ENCODE peak calls at places on chromosome 22, in ten cellular contexts. L is fibroblast of lung, D is tibial nerve, C is A549, Y is RWPE2, M is IMR-90, V is cardiac muscle cell, I is neuronal stem cell, X is left lung, B is GM23338. U is an unnamed sample.

GRCh38 chr22:20741634-20742581 is 32.0 kb upstream of the SERPIND1 start:
- DNase-seq in L (peak; percentile 15), D (no peak), C (peak; percentile 18), Y (no peak), M (peak; percentile 13), V (peak; percentile 31), I (peak; percentile 27), X (peak; percentile 45), B (peak; percentile 77), U (peak; percentile 36)

GRCh38 chr22:50733521-50734342 is 4.3 kb upstream of the ACR start:
- DNase-seq in L (peak; percentile 23), D (peak; percentile 10), C (no peak), Y (peak; percentile 28), M (peak; percentile 59), V (peak; percentile 15), I (no peak), X (peak; percentile 65), B (no peak), U (no peak)

GRCh38 chr22:42268852-42269406 is 1.5 kb downstream of the TCF20 start:
- DNase-seq in L (no peak), D (no peak), C (no peak), Y (no peak), M (no peak), V (no peak), I (no peak), X (no peak), B (no peak), U (no peak)

GRCh38 chr22:35470903-35471321 is 69.7 kb upstream of the RASD2 start:
- DNase-seq in L (peak; percentile 52), D (no peak), C (peak; percentile 52), Y (no peak), M (peak; percentile 33), V (no peak), I (no peak), X (peak; percentile 10), B (peak; percentile 36), U (no peak)

GRCh38 chr22:17629646-17630045 is 1.1 kb upstream of the ATP6V1E1 start:
- DNase-seq in L (no peak), D (no peak), C (no peak), Y (no peak), M (no peak), V (no peak), I (no peak), X (no peak), B (no peak), U (no peak)

GRCh38 chr22:40951795-40952602 is 821 bp downstream of the RBX1 start:
- DNase-seq in L (no peak), D (no peak), C (no peak), Y (no peak), M (peak; percentile 15), V (no peak), I (no peak), X (no peak), B (peak; percentile 23), U (no peak)

GRCh38 chr22:31122532-31123291 is at the start of gene INPP5J:
- DNase-seq in L (peak; percentile 57), D (no peak), C (peak; percentile 24), Y (no peak), M (peak; percentile 50), V (peak; percentile 60), I (no peak), X (peak; percentile 75), B (peak; percentile 80), U (no peak)

GRCh38 chr22:20354238-20354975 is 34.5 kb upstream of the DGCR6L start:
- DNase-seq in L (no peak), D (no peak), C (no peak), Y (no peak), M (no peak), V (no peak), I (no peak), X (no peak), B (no peak), U (no peak)

GRCh38 chr22:19011075-19011474 is 75.0 kb upstream of the PRODH start:
- DNase-seq in L (no peak), D (no peak), C (no peak), Y (no peak), M (no peak), V (no peak), I (no peak), X (no peak), B (no peak), U (no peak)

GRCh38 chr22:19016081-19016480 is 80.0 kb upstream of the PRODH start:
- DNase-seq in L (no peak), D (no peak), C (no peak), Y (no peak), M (no peak), V (no peak), I (no peak), X (peak; percentile 24), B (no peak), U (no peak)

GRCh38 chr22:19018256-19018655 is 82.2 kb upstream of the PRODH start:
- DNase-seq in L (no peak), D (no peak), C (no peak), Y (no peak), M (no peak), V (no peak), I (no peak), X (peak; percentile 36), B (no peak), U (no peak)

GRCh38 chr22:19014886-19015285 is 78.8 kb upstream of the PRODH start:
- DNase-seq in L (no peak), D (no peak), C (no peak), Y (no peak), M (no peak), V (no peak), I (no peak), X (no peak), B (no peak), U (no peak)

DNA sequence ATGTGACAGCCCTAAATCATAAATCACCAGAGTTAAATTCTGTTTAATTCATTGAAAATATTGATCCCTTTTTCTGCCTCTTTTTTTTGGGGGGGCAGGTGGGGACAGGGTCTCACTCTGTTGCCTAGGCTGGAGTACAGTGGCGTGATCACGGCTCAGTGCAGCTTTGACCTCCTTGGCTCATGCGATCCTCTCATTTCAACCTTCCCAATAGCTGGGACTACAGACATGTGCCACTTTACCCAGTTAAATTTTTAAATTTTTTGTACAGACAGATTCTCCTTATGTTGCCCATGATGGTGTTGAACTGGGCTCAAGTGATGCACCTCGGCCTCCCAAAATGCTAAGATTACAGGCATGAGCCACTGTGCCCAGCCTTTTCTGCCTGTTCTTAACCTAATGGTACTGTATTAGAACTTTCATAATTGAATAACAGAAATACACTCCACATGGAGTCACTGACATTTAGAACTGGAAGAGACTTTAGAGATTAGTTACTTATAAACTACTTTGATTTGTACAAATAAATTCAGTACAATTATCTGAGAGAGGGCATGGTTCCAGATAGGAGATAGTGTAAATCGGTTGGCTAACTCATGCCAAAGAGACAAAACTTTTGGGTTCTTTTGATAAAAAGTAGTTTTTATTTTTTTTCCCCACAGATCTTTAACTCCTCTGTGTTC is 76.4 kb upstream of the PRODH start:
- DNase-seq in L (no peak), D (no peak), C (no peak), Y (no peak), M (no peak), V (no peak), I (no peak), X (no peak), B (no peak), U (no peak)
- H3K4me1 ChIP-seq in L (no peaks in the 10 kb centered on the region), D (no peaks in the 10 kb centered on the region), C (peaks cover 28% of the 10 kb centered on the region), Y (no peaks in the 10 kb centered on the region), M (no peaks in the 10 kb centered on the region), V (no peaks in the 10 kb centered on the region), I (no peaks in the 10 kb centered on the region), X (no peaks in the 10 kb centered on the region), B (no peaks in the 10 kb centered on the region), U (no peaks in the 10 kb centered on the region)

GRCh38 chr22:23531283-23531921 is 48.7 kb downstream of the IGLL1 start:
- DNase-seq in L (no peak), D (no peak), C (no peak), Y (peak; percentile 43), M (no peak), V (no peak), I (no peak), X (peak; percentile 63), B (no peak), U (no peak)

GRCh38 chr22:23530766-23531282 is 49.3 kb downstream of the IGLL1 start:
- DNase-seq in L (no peak), D (no peak), C (no peak), Y (peak; percentile 31), M (no peak), V (no peak), I (no peak), X (peak; percentile 40), B (no peak), U (no peak)

GRCh38 chr22:23533328-23533762 is 46.7 kb downstream of the IGLL1 start:
- DNase-seq in L (peak; percentile 19), D (no peak), C (peak; percentile 58), Y (peak; percentile 34), M (peak; percentile 10), V (peak; percentile 61), I (peak; percentile 70), X (peak; percentile 78), B (peak; percentile 91), U (no peak)

GRCh38 chr22:23532756-23533155 is 47.3 kb downstream of the IGLL1 start:
- DNase-seq in L (no peak), D (no peak), C (no peak), Y (no peak), M (no peak), V (no peak), I (no peak), X (peak; percentile 48), B (no peak), U (no peak)

DNA sequence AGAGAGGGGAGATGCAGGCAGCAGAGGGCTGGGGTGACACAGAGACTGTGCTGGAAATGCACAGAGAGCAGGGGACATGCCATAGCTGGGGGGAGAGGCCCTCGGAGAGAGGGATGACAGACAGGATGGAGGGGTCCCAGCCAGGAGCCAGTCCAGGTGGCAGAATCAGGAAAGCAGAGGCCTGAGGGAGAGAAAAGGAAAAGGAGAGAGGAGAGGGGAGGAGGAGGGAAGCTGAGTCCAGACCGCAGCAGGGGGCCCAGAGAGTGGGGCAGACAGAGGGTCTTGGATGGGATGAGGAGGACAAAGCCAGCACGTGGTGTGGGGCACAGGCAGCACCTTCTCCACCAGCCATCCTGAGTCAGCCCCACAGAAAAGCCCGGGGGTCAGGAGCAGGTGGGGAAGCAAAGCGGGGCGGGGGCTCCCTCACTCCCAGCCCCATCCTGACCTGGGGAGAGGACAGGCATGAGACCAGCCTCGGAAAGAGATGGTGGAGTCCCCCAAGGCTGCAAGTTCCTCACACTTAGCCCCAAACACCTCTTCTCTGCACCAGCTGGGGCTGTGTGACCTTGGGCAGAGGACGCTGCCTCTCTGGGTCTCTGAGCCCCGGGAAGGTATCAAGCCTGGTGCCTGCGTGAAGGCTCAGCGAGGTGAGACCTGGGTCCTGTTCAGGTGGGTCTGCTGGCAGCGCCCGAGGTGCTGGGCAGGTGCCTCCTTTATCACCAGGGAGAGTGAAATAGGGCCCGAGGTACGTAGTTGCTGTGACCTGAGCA is 47.9 kb downstream of the IGLL1 start:
- DNase-seq in L (no peak), D (no peak), C (no peak), Y (no peak), M (no peak), V (no peak), I (no peak), X (peak; percentile 46), B (no peak), U (no peak)
- H3K4me1 ChIP-seq in L (no peaks in the 10 kb centered on the region), D (peaks cover 29% of the 10 kb centered on the region), C (peaks cover 37% of the 10 kb centered on the region), Y (no peaks in the 10 kb centered on the region), M (no peaks in the 10 kb centered on the region), V (peaks cover 39% of the 10 kb centered on the region), I (peaks cover 40% of the 10 kb centered on the region), X (no peaks in the 10 kb centered on the region), B (peaks cover 34% of the 10 kb centered on the region), U (no peaks in the 10 kb centered on the region)

GRCh38 chr22:23281053-23281405 is 100.7 kb downstream of the BCR start:
- DNase-seq in L (no peak), D (no peak), C (no peak), Y (peak; percentile 53), M (no peak), V (no peak), I (no peak), X (no peak), B (no peak), U (no peak)

GRCh38 chr22:23277583-23278295 is 97.4 kb downstream of the BCR start:
- DNase-seq in L (no peak), D (no peak), C (no peak), Y (no peak), M (no peak), V (no peak), I (no peak), X (no peak), B (no peak), U (no peak)

GRCh38 chr22:23279781-23280180 is 99.5 kb downstream of the BCR start:
- DNase-seq in L (peak; percentile 40), D (no peak), C (no peak), Y (no peak), M (peak; percentile 28), V (no peak), I (no peak), X (no peak), B (no peak), U (no peak)

GRCh38 chr22:23280356-23281052 is 100.2 kb downstream of the BCR start:
- DNase-seq in L (no peak), D (no peak), C (no peak), Y (peak; percentile 54), M (no peak), V (no peak), I (no peak), X (no peak), B (no peak), U (no peak)

GRCh38 chr22:23278883-23279675 is 98.8 kb downstream of the BCR start:
- DNase-seq in L (peak; percentile 52), D (no peak), C (peak; percentile 52), Y (peak; percentile 87), M (no peak), V (peak; percentile 28), I (no peak), X (no peak), B (no peak), U (no peak)
- H3K4me1 ChIP-seq in L (no peaks in the 10 kb centered on the region), D (peaks cover 56% of the 10 kb centered on the region), C (peaks cover 27% of the 10 kb centered on the region), Y (peaks cover 45% of the 10 kb centered on the region), M (peaks cover 5% of the 10 kb centered on the region), V (no peaks in the 10 kb centered on the region), I (peaks cover 5% of the 10 kb centered on the region), X (peaks cover 23% of the 10 kb centered on the region), B (no peaks in the 10 kb centered on the region), U (peaks cover 27% of the 10 kb centered on the region)

GRCh38 chr22:45942787-45943493 is 34.0 kb downstream of the WNT7B start:
- DNase-seq in L (no peak), D (no peak), C (no peak), Y (no peak), M (no peak), V (no peak), I (no peak), X (no peak), B (no peak), U (no peak)

GRCh38 chr22:45946805-45947600 is 30.0 kb downstream of the WNT7B start:
- DNase-seq in L (no peak), D (no peak), C (no peak), Y (no peak), M (no peak), V (no peak), I (no peak), X (no peak), B (no peak), U (no peak)

GRCh38 chr22:45948081-45948648 is 28.8 kb downstream of the WNT7B start:
- DNase-seq in L (no peak), D (no peak), C (no peak), Y (no peak), M (no peak), V (no peak), I (no peak), X (no peak), B (no peak), U (no peak)

GRCh38 chr22:45942344-45942743 is 34.6 kb downstream of the WNT7B start:
- DNase-seq in L (no peak), D (no peak), C (no peak), Y (no peak), M (no peak), V (no peak), I (no peak), X (no peak), B (no peak), U (no peak)

DNA sequence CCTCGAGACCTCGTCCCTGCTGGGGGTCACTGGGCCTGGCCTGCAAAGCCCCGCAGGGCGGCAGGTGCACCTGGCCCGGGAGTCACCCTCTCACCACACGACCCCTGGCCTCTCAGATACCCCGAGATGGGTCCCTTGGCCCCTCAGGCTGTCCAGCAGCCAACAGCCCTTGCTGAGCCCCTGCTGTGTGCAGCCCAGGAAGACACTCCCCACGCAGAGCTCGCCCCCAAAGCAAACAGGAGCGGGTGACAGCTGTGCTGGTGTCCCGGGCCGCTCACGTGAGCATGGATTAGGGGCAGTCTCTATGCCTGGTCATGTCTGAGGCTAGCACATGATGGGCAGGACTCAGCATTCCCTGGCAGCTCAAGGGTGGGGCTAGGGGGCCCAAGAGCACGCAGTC is 31.3 kb downstream of the WNT7B start:
- DNase-seq in L (no peak), D (no peak), C (no peak), Y (no peak), M (no peak), V (no peak), I (no peak), X (no peak), B (no peak), U (no peak)
- H3K4me1 ChIP-seq in L (no peaks in the 10 kb centered on the region), D (no peaks in the 10 kb centered on the region), C (peaks cover 67% of the 10 kb centered on the region), Y (peaks cover 11% of the 10 kb centered on the region), M (peaks cover 1% of the 10 kb centered on the region), V (no peaks in the 10 kb centered on the region), I (no peaks in the 10 kb centered on the region), X (no peaks in the 10 kb centered on the region), B (no peaks in the 10 kb centered on the region), U (no peaks in the 10 kb centered on the region)

U was measured in naive thymus-derived CD4-positive, alpha-beta T cell.